ENCODE peak calls at places on chromosomes 6 and 20, in five cellular contexts. L, N, B, J and R are unnamed samples.

GRCh38 chr6:169950558-169950957 is 199.1 kb downstream of the ERMARD start:
- DNase-seq in L (no peak), N (no peak), B (no peak), J (no peak), R (no peak)

GRCh38 chr20:52992632-52993031 is 20.5 kb downstream of the TSHZ2 start:
- DNase-seq in L (no peak), N (no peak), B (no peak), J (no peak), R (no peak)

GRCh38 chr6:114707081-114707480 is 364.3 kb upstream of the HS3ST5 start:
- DNase-seq in L (no peak), N (no peak), B (no peak), J (no peak), R (no peak)

GRCh38 chr20:931401-931800 is 15.3 kb upstream of the ANGPT4 start:
- DNase-seq in L (no peak), N (no peak), B (no peak), J (no peak), R (no peak)

GRCh38 chr20:32635764-32636163 is 38.0 kb downstream of the C20orf203 start:
- DNase-seq in L (peak), N (no peak), B (no peak), J (no peak), R (no peak)

GRCh38 chr20:24977336-24977735 is 15.2 kb downstream of the APMAP start:
- DNase-seq in L (no peak), N (no peak), B (no peak), J (no peak), R (no peak)

GRCh38 chr20:62576815-62577214 is 65.5 kb upstream of the SLCO4A1 start:
- DNase-seq in L (peak), N (no peak), B (no peak), J (no peak), R (no peak)

GRCh38 chr20:54502179-54502578 is 26.8 kb downstream of the DOK5 start:
- DNase-seq in L (no peak), N (no peak), B (no peak), J (no peak), R (no peak)

GRCh38 chr20:32993484-32994050 is 10.7 kb downstream of the SUN5 start:
- DNase-seq in L (no peak), N (no peak), B (no peak), J (no peak), R (no peak)

GRCh38 chr20:50999355-50999754 is 23.6 kb downstream of the KCNG1 start:
- DNase-seq in L (no peak), N (no peak), B (no peak), J (no peak), R (no peak)

GRCh38 chr20:53978497-53978896 is 91.9 kb downstream of the BCAS1 start:
- DNase-seq in L (no peak), N (no peak), B (no peak), J (no peak), R (no peak)

GRCh38 chr6:137933696-137934095 is 66.6 kb downstream of the TNFAIP3 start:
- DNase-seq in L (no peak), N (no peak), B (no peak), J (no peak), R (no peak)

GRCh38 chr20:52379723-52380336 is 188.3 kb upstream of the ZFP64 start:
- DNase-seq in L (peak), N (peak), B (peak), J (no peak), R (peak)

GRCh38 chr6:125780540-125781306 is 10.0 kb upstream of the NCOA7 start:
- DNase-seq in L (peak), N (peak), B (peak), J (no peak), R (peak)

GRCh38 chr6:64040118-64040517 is 404.5 kb downstream of the PHF3 start:
- DNase-seq in L (no peak), N (no peak), B (no peak), J (no peak), R (no peak)

GRCh38 chr6:113500221-113500620 is 356.9 kb upstream of the MARCKS start:
- DNase-seq in L (no peak), N (no peak), B (no peak), J (no peak), R (no peak)

GRCh38 chr6:2738373-2738979 is 12.2 kb downstream of the MYLK4 start:
- DNase-seq in L (peak), N (peak), B (peak), J (peak), R (peak)

GRCh38 chr6:84249724-84250123 is 22.3 kb upstream of the CEP162 start:
- DNase-seq in L (peak), N (no peak), B (no peak), J (no peak), R (no peak)

GRCh38 chr20:60108397-60108796 is 150.2 kb downstream of the CDH26 start:
- DNase-seq in L (peak), N (no peak), B (no peak), J (no peak), R (no peak)

GRCh38 chr6:107698146-107698545 is 126.0 kb downstream of the SCML4 start:
- DNase-seq in L (peak), N (no peak), B (no peak), J (no peak), R (no peak)

GRCh38 chr6:37017606-37018005 is 12.2 kb downstream of the FGD2 start:
- DNase-seq in L (no peak), N (no peak), B (no peak), J (no peak), R (no peak)

GRCh38 chr6:160461641-160462040 is 113.5 kb downstream of the SLC22A3 start:
- DNase-seq in L (no peak), N (no peak), B (no peak), J (no peak), R (no peak)

GRCh38 chr6:57310817-57311157 is 6.6 kb upstream of the PRIM2 start:
- DNase-seq in L (no peak), N (no peak), B (no peak), J (no peak), R (no peak)

GRCh38 chr6:43436577-43437282 is 9.4 kb downstream of the ABCC10 start:
- DNase-seq in L (peak), N (no peak), B (no peak), J (peak), R (no peak)

GRCh38 chr6:2667617-2668016 is 83.1 kb downstream of the MYLK4 start:
- DNase-seq in L (no peak), N (no peak), B (no peak), J (no peak), R (no peak)

GRCh38 chr6:20906938-20907337 is 372.7 kb downstream of the CDKAL1 start:
- DNase-seq in L (no peak), N (no peak), B (no peak), J (no peak), R (no peak)

GRCh38 chr6:11798538-11798937 is 19.9 kb upstream of the ADTRP start:
- DNase-seq in L (no peak), N (no peak), B (no peak), J (no peak), R (no peak)

GRCh38 chr6:134527108-134527787 is 209.3 kb upstream of the SGK1 start:
- DNase-seq in L (no peak), N (no peak), B (no peak), J (no peak), R (no peak)

GRCh38 chr6:70474751-70475150 is 61.4 kb downstream of the FAM135A start:
- DNase-seq in L (no peak), N (no peak), B (no peak), J (no peak), R (no peak)

GRCh38 chr6:3249821-3250220 is 8.9 kb upstream of the PSMG4 start:
- DNase-seq in L (no peak), N (no peak), B (no peak), J (no peak), R (no peak)

GRCh38 chr20:38150595-38151170 is 14.4 kb downstream of the TGM2 start:
- DNase-seq in L (no peak), N (no peak), B (no peak), J (no peak), R (no peak)

GRCh38 chr6:166333172-166333995 is 9.0 kb downstream of the SFT2D1 start:
- DNase-seq in L (no peak), N (no peak), B (no peak), J (no peak), R (peak)

GRCh38 chr20:6613280-6613861 is 154.1 kb upstream of the BMP2 start:
- DNase-seq in L (peak), N (no peak), B (no peak), J (no peak), R (no peak)

GRCh38 chr20:17215167-17215566 is 11.7 kb upstream of the PCSK2 start:
- DNase-seq in L (no peak), N (no peak), B (no peak), J (no peak), R (no peak)